ENCODE peak calls at places on chromosome 1, in nine cellular contexts. H is astrocyte, M is AG09309, L is brain microvascular endothelial cell, F is lower lobe of right lung, X is GM13976, P is nephron progenitor cell, U is hepatocyte, C is endothelial cell. Z is an unnamed sample.

GRCh38 chr1:27555700-27556424 is 48.1 kb downstream of the AHDC1 start:
- DNase-seq in H (no peak), M (no peak), L (no peak), F (no peak), X (no peak), P (no peak), U (peak; percentile 56), C (no peak), Z (peak; percentile 49)

GRCh38 chr1:107514841-107515240 is 374.0 kb downstream of the NTNG1 start:
- DNase-seq in H (no peak), M (no peak), L (no peak), F (no peak), X (no peak), P (no peak), U (no peak), C (no peak), Z (no peak)

GRCh38 chr1:94255476-94255875 is 18.1 kb upstream of the ARHGAP29 start:
- DNase-seq in H (no peak), M (no peak), L (no peak), F (no peak), X (no peak), P (no peak), U (no peak), C (no peak), Z (no peak)

GRCh38 chr1:190001187-190001586 is 476.5 kb downstream of the BRINP3 start:
- DNase-seq in H (peak; percentile 54), M (no peak), L (no peak), F (no peak), X (no peak), P (no peak), U (no peak), C (no peak), Z (no peak)

GRCh38 chr1:39540504-39541031 is 36.0 kb downstream of the PABPC4 start:
- DNase-seq in H (peak; percentile 29), M (peak; percentile 78), L (peak; percentile 29), F (peak; percentile 85), X (no peak), P (no peak), U (no peak), C (no peak), Z (peak; percentile 88)

GRCh38 chr1:32393832-32394140 is 455 bp downstream of the BSDC1 start:
- DNase-seq in H (no peak), M (no peak), L (no peak), F (peak; percentile 68), X (no peak), P (no peak), U (peak; percentile 76), C (no peak), Z (peak; percentile 87)

GRCh38 chr1:8866173-8866791 is 12.2 kb downstream of the ENO1 start:
- DNase-seq in H (no peak), M (no peak), L (no peak), F (no peak), X (no peak), P (no peak), U (no peak), C (no peak), Z (no peak)

GRCh38 chr1:15749399-15750291 is 7.3 kb downstream of the TMEM82 start:
- DNase-seq in H (peak; percentile 16), M (no peak), L (no peak), F (peak; percentile 65), X (no peak), P (no peak), U (no peak), C (no peak), Z (no peak)

GRCh38 chr1:40161888-40162397 is 756 bp downstream of the RLF start:
- DNase-seq in H (no peak), M (no peak), L (no peak), F (no peak), X (no peak), P (no peak), U (no peak), C (no peak), Z (no peak)

GRCh38 chr1:162846256-162847212 is 14.4 kb downstream of the CCDC190 start:
- DNase-seq in H (peak; percentile 86), M (peak; percentile 17), L (no peak), F (no peak), X (no peak), P (no peak), U (no peak), C (no peak), Z (no peak)

GRCh38 chr1:7363481-7363880 is 407.6 kb upstream of the VAMP3 start:
- DNase-seq in H (no peak), M (no peak), L (no peak), F (no peak), X (no peak), P (no peak), U (no peak), C (no peak), Z (no peak)

GRCh38 chr1:44330935-44331334 is 24.1 kb downstream of the ERI3 start:
- DNase-seq in H (no peak), M (no peak), L (no peak), F (no peak), X (no peak), P (no peak), U (no peak), C (no peak), Z (no peak)

GRCh38 chr1:30974536-30974935 is 66.0 kb upstream of the SDC3 start:
- DNase-seq in H (no peak), M (no peak), L (no peak), F (no peak), X (no peak), P (no peak), U (no peak), C (no peak), Z (no peak)

GRCh38 chr1:6464514-6464836 is 1.5 kb downstream of the TNFRSF25 start:
- DNase-seq in H (no peak), M (no peak), L (no peak), F (no peak), X (no peak), P (no peak), U (no peak), C (no peak), Z (no peak)

GRCh38 chr1:210684466-210685294 is 356.0 kb downstream of the HHAT start:
- DNase-seq in H (no peak), M (no peak), L (no peak), F (no peak), X (peak; percentile 76), P (no peak), U (no peak), C (no peak), Z (no peak)

GRCh38 chr1:81190003-81190402 is 610.7 kb upstream of the ADGRL2 start:
- DNase-seq in H (peak; percentile 2), M (no peak), L (no peak), F (no peak), X (no peak), P (no peak), U (no peak), C (no peak), Z (no peak)

GRCh38 chr1:96370752-96371151 is 350.8 kb upstream of the PTBP2 start:
- DNase-seq in H (peak; percentile 95), M (peak; percentile 67), L (peak; percentile 83), F (no peak), X (no peak), P (no peak), U (peak; percentile 30), C (no peak), Z (no peak)

GRCh38 chr1:87763498-87763897 is 434.8 kb downstream of the LMO4 start:
- DNase-seq in H (no peak), M (no peak), L (no peak), F (no peak), X (peak; percentile 13), P (no peak), U (no peak), C (no peak), Z (no peak)

GRCh38 chr1:76759950-76760349 is 107.3 kb upstream of the ST6GALNAC5 start:
- DNase-seq in H (peak; percentile 17), M (no peak), L (peak; percentile 1), F (peak; percentile 62), X (no peak), P (no peak), U (peak; percentile 26), C (no peak), Z (peak; percentile 47)

GRCh38 chr1:19824541-19824940 is 9.5 kb upstream of the RNF186 start:
- DNase-seq in H (peak; percentile 4), M (no peak), L (no peak), F (no peak), X (no peak), P (no peak), U (no peak), C (no peak), Z (no peak)

GRCh38 chr1:50959913-50960844 is at the start of gene FAF1:
- DNase-seq in H (peak; percentile 92), M (peak; percentile 74), L (peak; percentile 96), F (peak; percentile 99), X (peak; percentile 97), P (peak; percentile 96), U (peak; percentile 98), C (peak; percentile 97), Z (peak; percentile 97)
- TF ChIP-seq CTCF in H (peak; percentile 5), M (no peak), L (peak; percentile 35), F (peak; percentile 38), X (no peak), P (no peak), U (peak; percentile 14), C (peak; percentile 43), Z (peak; percentile 17)

GRCh38 chr1:167669209-167670139 is 39.4 kb downstream of the RCSD1 start:
- DNase-seq in H (no peak), M (no peak), L (no peak), F (no peak), X (no peak), P (no peak), U (no peak), C (no peak), Z (no peak)
- TF ChIP-seq CTCF in H (no peak), M (no peak), L (no peak), F (no peak), X (no peak), P (no peak), U (no peak), C (no peak), Z (no peak)

GRCh38 chr1:225746361-225747179 is 31.1 kb upstream of the SRP9 start:
- DNase-seq in H (peak; percentile 92), M (peak; percentile 65), L (peak; percentile 70), F (peak; percentile 56), X (no peak), P (peak; percentile 29), U (peak; percentile 87), C (peak; percentile 9), Z (no peak)
- TF ChIP-seq CTCF in H (no peak), M (peak; percentile 41), L (peak; percentile 46), F (no peak), X (no peak), P (no peak), U (no peak), C (no peak), Z (no peak)

DNA sequence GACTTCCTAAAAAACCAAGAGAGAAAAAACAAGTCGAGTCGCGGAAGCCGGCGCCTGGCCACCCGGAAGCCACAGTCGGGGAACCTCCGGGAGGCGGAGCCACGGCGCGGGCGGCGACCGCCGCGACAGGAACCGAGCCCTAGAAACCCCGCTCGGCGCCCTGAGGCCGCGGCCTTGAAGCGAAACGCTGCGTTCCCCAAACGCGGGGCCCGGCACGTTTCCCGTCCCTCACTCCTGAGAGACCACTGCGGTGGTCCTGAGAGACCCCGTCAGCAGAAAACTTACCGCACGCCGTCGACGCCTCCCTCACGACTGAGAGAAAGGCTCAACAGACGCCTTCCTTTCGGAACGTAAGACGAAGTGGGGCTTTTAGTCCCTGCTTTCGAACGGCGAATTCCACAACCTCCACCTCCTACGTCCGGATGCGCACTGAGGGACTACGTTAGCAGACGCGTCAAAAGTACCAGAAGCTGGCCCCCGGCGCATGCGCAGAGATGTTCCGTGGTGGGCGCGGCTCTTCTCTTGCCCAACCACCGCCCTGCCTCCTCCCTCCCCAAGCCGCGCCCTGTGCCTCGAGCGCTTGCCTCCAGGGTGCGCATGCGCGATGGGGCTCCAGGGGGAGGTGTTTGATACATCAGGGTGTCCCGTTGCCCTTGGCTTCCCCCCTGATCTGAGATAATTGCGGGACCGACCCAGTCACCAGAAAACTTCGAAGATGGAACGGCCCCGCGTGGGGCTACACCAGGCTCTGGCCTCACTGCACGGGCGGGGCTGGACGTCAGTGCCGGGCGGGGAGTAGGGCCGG is at the start of gene RSRP1:
- DNase-seq in H (peak; percentile 89), M (peak; percentile 90), L (peak; percentile 98), F (peak; percentile 99), X (peak; percentile 100), P (peak; percentile 99), U (peak; percentile 100), C (peak; percentile 99), Z (peak; percentile 99)
- TF ChIP-seq CTCF in H (no peak), M (no peak), L (no peak), F (no peak), X (no peak), P (no peak), U (no peak), C (no peak), Z (no peak)

Z was measured in left lung.